ENCODE peak calls at places on chromosomes 13 and 19, in seven cellular contexts. H is HEK293T; P is cardiac muscle cell; E is EH; A is AG09319; M is sciatic nerve; W is stimulated activated CD4-positive, alpha-beta T cell treated with anti-CD3 and anti-CD28 coated beads, Interleukin-4, amount 100 ng/mL, for 4 hours. U is an unnamed sample.

GRCh38 chr19:28543244-28543776 is 669.6 kb downstream of the UQCRFS1 start:
- DNase-seq in H (no peak), P (no peak), E (no peak), A (no peak), M (no peak), W (no peak), U (no peak)

GRCh38 chr13:94178625-94179244 is 300.7 kb downstream of the DCT start:
- DNase-seq in H (no peak), P (no peak), E (no peak), A (no peak), M (no peak), W (no peak), U (no peak)

GRCh38 chr19:4871711-4872110 is 4.2 kb upstream of the PLIN3 start:
- DNase-seq in H (no peak), P (no peak), E (no peak), A (no peak), M (no peak), W (no peak), U (no peak)

GRCh38 chr13:27792393-27793218 is at the start of gene GSX1:
- DNase-seq in H (peak; percentile 75), P (peak; percentile 95), E (peak; percentile 69), A (no peak), M (peak; percentile 78), W (peak; percentile 42), U (peak; percentile 13)

GRCh38 chr13:20969182-20969581 is 66.6 kb upstream of the XPO4 start:
- DNase-seq in H (no peak), P (no peak), E (peak; percentile 61), A (no peak), M (no peak), W (no peak), U (peak; percentile 53)

GRCh38 chr19:58555920-58556632 is 1.2 kb upstream of the CHMP2A start:
- DNase-seq in H (no peak), P (no peak), E (no peak), A (no peak), M (no peak), W (no peak), U (no peak)

GRCh38 chr13:107680115-107680514 is 535.2 kb downstream of the LIG4 start:
- DNase-seq in H (no peak), P (no peak), E (no peak), A (no peak), M (no peak), W (no peak), U (no peak)

GRCh38 chr13:39684531-39685137 is 29.2 kb downstream of the COG6 start:
- DNase-seq in H (peak; percentile 8), P (peak; percentile 62), E (peak; percentile 51), A (no peak), M (no peak), W (no peak), U (peak; percentile 39)

GRCh38 chr13:30395192-30396158 is 26.8 kb upstream of the UBE2L5 start:
- DNase-seq in H (peak; percentile 61), P (peak; percentile 28), E (peak; percentile 91), A (peak; percentile 92), M (peak; percentile 95), W (peak; percentile 40), U (peak; percentile 95)

GRCh38 chr13:67117010-67117550 is 113.1 kb downstream of the PCDH9 start:
- DNase-seq in H (no peak), P (no peak), E (no peak), A (no peak), M (no peak), W (no peak), U (no peak)

GRCh38 chr19:54462713-54463530 is 656 bp downstream of the LENG9 start:
- DNase-seq in H (no peak), P (peak; percentile 64), E (peak; percentile 77), A (no peak), M (peak; percentile 86), W (peak; percentile 60), U (peak; percentile 25)

GRCh38 chr19:4970558-4971423 is 1.9 kb downstream of the KDM4B start:
- DNase-seq in H (no peak), P (peak; percentile 43), E (peak; percentile 44), A (no peak), M (no peak), W (no peak), U (no peak)

GRCh38 chr19:33557720-33558119 is 36.1 kb upstream of the PEPD start:
- DNase-seq in H (no peak), P (no peak), E (no peak), A (no peak), M (peak; percentile 43), W (no peak), U (no peak)

GRCh38 chr13:19597523-19597922 is 35.9 kb upstream of the MPHOSPH8 start:
- DNase-seq in H (no peak), P (no peak), E (peak; percentile 76), A (no peak), M (no peak), W (no peak), U (peak; percentile 83)

GRCh38 chr19:16594131-16594586 is 21.9 kb upstream of the SLC35E1 start:
- DNase-seq in H (no peak), P (no peak), E (no peak), A (no peak), M (no peak), W (no peak), U (no peak)

GRCh38 chr13:23921451-23921888 is 24.2 kb upstream of the C1QTNF9B start:
- DNase-seq in H (peak; percentile 9), P (peak; percentile 80), E (peak; percentile 62), A (no peak), M (no peak), W (no peak), U (peak; percentile 60)

GRCh38 chr13:44196186-44196751 is 177.4 kb upstream of the SERP2 start:
- DNase-seq in H (no peak), P (no peak), E (no peak), A (no peak), M (no peak), W (no peak), U (no peak)

GRCh38 chr19:44624840-44625354 is 11.5 kb downstream of the IGSF23 start:
- DNase-seq in H (no peak), P (no peak), E (no peak), A (no peak), M (no peak), W (no peak), U (no peak)

GRCh38 chr13:72782717-72783116 is 784 bp downstream of the PIBF1 start:
- DNase-seq in H (no peak), P (no peak), E (peak; percentile 12), A (no peak), M (no peak), W (no peak), U (peak; percentile 19)

GRCh38 chr13:40518481-40518882 is 148.0 kb downstream of the FOXO1 start:
- DNase-seq in H (no peak), P (no peak), E (no peak), A (no peak), M (no peak), W (peak; percentile 58), U (no peak)